ENCODE peak calls at places on chromosome 21, in five cellular contexts. One of them, this sample, is unnamed.

GRCh38 chr21:29649370-29649963 is 290.3 kb downstream of the GRIK1 start:
- DNase-seq in brain microvascular endothelial cell: no peak
- DNase-seq in mesothelial cell of epicardium: no peak
- DNase-seq in GM10248: no peak
- DNase-seq in astrocyte: no peak
- DNase-seq in this sample: no peak

GRCh38 chr21:46480466-46480865 is 21.8 kb downstream of the DIP2A start:
- DNase-seq in brain microvascular endothelial cell: no peak
- DNase-seq in astrocyte: no peak
- DNase-seq in GM10248: no peak
- DNase-seq in mesothelial cell of epicardium: no peak
- DNase-seq in this sample: no peak

GRCh38 chr21:30563630-30564029 is 2.5 kb upstream of the KRTAP19-7 start:
- DNase-seq in GM10248: no peak
- DNase-seq in astrocyte: no peak
- DNase-seq in brain microvascular endothelial cell: no peak
- DNase-seq in mesothelial cell of epicardium: no peak
- DNase-seq in this sample: no peak

GRCh38 chr21:35616090-35616489 is 444.2 kb downstream of the SETD4 start:
- DNase-seq in mesothelial cell of epicardium: no peak
- DNase-seq in astrocyte: peak
- DNase-seq in brain microvascular endothelial cell: peak
- DNase-seq in GM10248: no peak
- DNase-seq in this sample: no peak

GRCh38 chr21:29190920-29191319 is 60.5 kb downstream of the MAP3K7CL start:
- DNase-seq in astrocyte: no peak
- DNase-seq in mesothelial cell of epicardium: no peak
- DNase-seq in GM10248: no peak
- DNase-seq in brain microvascular endothelial cell: no peak
- DNase-seq in this sample: no peak

GRCh38 chr21:25925936-25926335 is 191.2 kb downstream of the GABPA start:
- DNase-seq in GM10248: no peak
- DNase-seq in astrocyte: peak
- DNase-seq in mesothelial cell of epicardium: no peak
- DNase-seq in brain microvascular endothelial cell: no peak
- DNase-seq in this sample: no peak

GRCh38 chr21:21137986-21138385 is 139.8 kb downstream of the NCAM2 start:
- DNase-seq in brain microvascular endothelial cell: peak
- DNase-seq in astrocyte: peak
- DNase-seq in GM10248: no peak
- DNase-seq in mesothelial cell of epicardium: no peak
- DNase-seq in this sample: no peak

GRCh38 chr21:34034369-34035014 is 38.9 kb upstream of the MRPS6 start:
- DNase-seq in astrocyte: no peak
- DNase-seq in brain microvascular endothelial cell: no peak
- DNase-seq in GM10248: no peak
- DNase-seq in mesothelial cell of epicardium: no peak
- DNase-seq in this sample: no peak

GRCh38 chr21:43333301-43334062 is 93.4 kb downstream of the SIK1 start:
- DNase-seq in astrocyte: peak
- DNase-seq in mesothelial cell of epicardium: peak
- DNase-seq in brain microvascular endothelial cell: peak
- DNase-seq in GM10248: no peak
- DNase-seq in this sample: peak

GRCh38 chr21:43315244-43316137 is 111.4 kb downstream of the SIK1 start:
- DNase-seq in mesothelial cell of epicardium: no peak
- DNase-seq in brain microvascular endothelial cell: no peak
- DNase-seq in GM10248: no peak
- DNase-seq in astrocyte: no peak
- DNase-seq in this sample: no peak

GRCh38 chr21:42291003-42291750 is 24.0 kb downstream of the TFF3 start:
- DNase-seq in brain microvascular endothelial cell: no peak
- DNase-seq in astrocyte: no peak
- DNase-seq in mesothelial cell of epicardium: no peak
- DNase-seq in GM10248: no peak
- DNase-seq in this sample: no peak

GRCh38 chr21:42295845-42296244 is 19.4 kb downstream of the TFF3 start:
- DNase-seq in mesothelial cell of epicardium: no peak
- DNase-seq in astrocyte: no peak
- DNase-seq in brain microvascular endothelial cell: no peak
- DNase-seq in GM10248: no peak
- DNase-seq in this sample: no peak

GRCh38 chr21:42294273-42294880 is 20.8 kb downstream of the TFF3 start:
- DNase-seq in mesothelial cell of epicardium: no peak
- DNase-seq in GM10248: no peak
- DNase-seq in brain microvascular endothelial cell: no peak
- DNase-seq in astrocyte: no peak
- DNase-seq in this sample: no peak

GRCh38 chr21:42291751-42292562 is 23.3 kb downstream of the TFF3 start:
- DNase-seq in brain microvascular endothelial cell: no peak
- DNase-seq in mesothelial cell of epicardium: no peak
- DNase-seq in GM10248: no peak
- DNase-seq in astrocyte: no peak
- DNase-seq in this sample: no peak

DNA sequence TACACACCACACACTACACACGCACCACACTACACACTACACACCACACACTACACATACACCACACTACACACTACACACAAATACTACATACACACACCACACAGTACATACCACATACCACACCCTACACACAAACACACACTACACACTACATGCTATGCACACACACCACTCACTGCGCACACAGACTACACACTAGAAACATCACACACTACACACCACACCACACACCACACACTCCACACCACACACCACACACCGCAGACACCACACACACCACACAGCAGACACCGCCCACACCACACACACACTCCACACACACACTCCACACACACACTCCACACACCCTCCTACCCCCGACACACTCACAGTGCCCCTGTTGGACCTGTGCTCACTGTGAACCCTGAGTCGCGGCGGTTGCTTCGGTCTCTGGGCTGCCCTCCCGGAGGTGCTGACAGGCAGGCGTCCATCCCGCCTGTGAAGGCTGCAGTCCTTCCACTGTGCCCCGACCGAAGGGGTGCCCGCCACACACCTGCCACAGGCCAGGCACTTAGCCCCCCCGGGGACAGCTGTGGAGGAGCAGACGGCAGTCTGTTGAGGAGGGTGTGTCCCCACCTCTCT is 21.4 kb downstream of the TFF3 start:
- DNase-seq in brain microvascular endothelial cell: no peak
- DNase-seq in GM10248: no peak
- DNase-seq in mesothelial cell of epicardium: no peak
- DNase-seq in astrocyte: no peak
- DNase-seq in this sample: no peak
- TF ChIP-seq CTCF in brain microvascular endothelial cell: no peak
- TF ChIP-seq CTCF in GM10248: no peak
- TF ChIP-seq CTCF in mesothelial cell of epicardium: no peak
- TF ChIP-seq CTCF in astrocyte: no peak
- TF ChIP-seq CTCF in this sample: no peak

DNA sequence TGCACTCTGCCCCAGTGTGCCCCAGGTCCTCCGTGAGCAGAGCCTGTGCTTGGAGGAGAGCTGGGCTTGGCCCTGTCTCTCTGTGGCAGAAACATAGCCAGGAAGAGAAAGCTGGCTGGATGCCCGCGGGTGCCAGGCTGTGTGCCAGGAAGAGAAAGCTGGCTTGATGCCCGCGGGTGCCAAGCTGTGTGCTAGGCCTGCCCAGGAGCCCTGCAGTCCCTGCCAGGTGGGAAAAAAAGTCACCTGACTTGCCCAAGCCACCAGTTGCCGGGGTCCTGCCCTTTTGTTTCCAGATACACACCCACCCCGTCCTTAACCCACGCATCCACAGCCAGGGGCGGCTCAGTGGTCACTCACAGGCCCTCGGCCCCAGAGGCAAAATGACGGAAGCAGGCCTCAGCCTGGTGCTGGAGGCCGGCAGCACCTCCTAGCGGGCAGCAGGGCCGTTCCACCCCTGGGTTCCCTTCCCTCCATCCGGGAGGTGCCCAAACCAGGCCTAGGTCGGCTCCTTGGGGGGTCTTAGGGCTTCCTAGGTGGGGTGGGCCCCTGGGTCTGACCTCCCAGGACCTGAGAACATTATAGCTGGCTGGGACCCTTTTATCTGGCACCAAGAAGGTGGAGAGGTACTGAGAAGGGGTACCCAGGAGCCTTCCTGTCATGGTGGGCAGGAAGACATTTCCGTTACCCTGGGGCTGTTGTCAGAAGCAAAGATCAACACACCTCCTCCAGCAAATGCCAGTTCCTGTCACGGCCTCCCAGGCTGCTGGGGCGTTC is 9.1 kb downstream of the ITGB2 start:
- DNase-seq in brain microvascular endothelial cell: no peak
- DNase-seq in mesothelial cell of epicardium: no peak
- DNase-seq in GM10248: no peak
- DNase-seq in astrocyte: no peak
- DNase-seq in this sample: peak
- TF ChIP-seq CTCF in brain microvascular endothelial cell: peak
- TF ChIP-seq CTCF in mesothelial cell of epicardium: no peak
- TF ChIP-seq CTCF in GM10248: peak
- TF ChIP-seq CTCF in astrocyte: no peak
- TF ChIP-seq CTCF in this sample: no peak

GRCh38 chr21:45270306-45270821 is 17.3 kb downstream of the POFUT2 start:
- DNase-seq in brain microvascular endothelial cell: no peak
- DNase-seq in GM10248: no peak
- DNase-seq in astrocyte: no peak
- DNase-seq in mesothelial cell of epicardium: no peak
- DNase-seq in this sample: no peak
- TF ChIP-seq CTCF in brain microvascular endothelial cell: peak
- TF ChIP-seq CTCF in GM10248: no peak
- TF ChIP-seq CTCF in astrocyte: peak
- TF ChIP-seq CTCF in mesothelial cell of epicardium: no peak
- TF ChIP-seq CTCF in this sample: no peak

GRCh38 chr21:36658926-36659325 is 40.0 kb upstream of the SIM2 start:
- DNase-seq in astrocyte: no peak
- DNase-seq in GM10248: no peak
- DNase-seq in mesothelial cell of epicardium: no peak
- DNase-seq in brain microvascular endothelial cell: no peak
- DNase-seq in this sample: no peak

GRCh38 chr21:36663033-36663855 is 35.7 kb upstream of the SIM2 start:
- DNase-seq in mesothelial cell of epicardium: no peak
- DNase-seq in GM10248: no peak
- DNase-seq in brain microvascular endothelial cell: no peak
- DNase-seq in astrocyte: no peak
- DNase-seq in this sample: no peak

GRCh38 chr21:36657999-36658398 is 40.9 kb upstream of the SIM2 start:
- DNase-seq in mesothelial cell of epicardium: no peak
- DNase-seq in GM10248: no peak
- DNase-seq in astrocyte: no peak
- DNase-seq in brain microvascular endothelial cell: no peak
- DNase-seq in this sample: no peak

GRCh38 chr21:36664678-36665022 is 34.3 kb upstream of the SIM2 start:
- DNase-seq in astrocyte: no peak
- DNase-seq in brain microvascular endothelial cell: no peak
- DNase-seq in GM10248: no peak
- DNase-seq in mesothelial cell of epicardium: no peak
- DNase-seq in this sample: no peak

GRCh38 chr21:36661511-36662309 is 37.2 kb upstream of the SIM2 start:
- DNase-seq in astrocyte: no peak
- DNase-seq in GM10248: no peak
- DNase-seq in mesothelial cell of epicardium: no peak
- DNase-seq in brain microvascular endothelial cell: peak
- DNase-seq in this sample: no peak
- TF ChIP-seq CTCF in astrocyte: peak
- TF ChIP-seq CTCF in GM10248: no peak
- TF ChIP-seq CTCF in mesothelial cell of epicardium: peak
- TF ChIP-seq CTCF in brain microvascular endothelial cell: peak
- TF ChIP-seq CTCF in this sample: no peak

DNA sequence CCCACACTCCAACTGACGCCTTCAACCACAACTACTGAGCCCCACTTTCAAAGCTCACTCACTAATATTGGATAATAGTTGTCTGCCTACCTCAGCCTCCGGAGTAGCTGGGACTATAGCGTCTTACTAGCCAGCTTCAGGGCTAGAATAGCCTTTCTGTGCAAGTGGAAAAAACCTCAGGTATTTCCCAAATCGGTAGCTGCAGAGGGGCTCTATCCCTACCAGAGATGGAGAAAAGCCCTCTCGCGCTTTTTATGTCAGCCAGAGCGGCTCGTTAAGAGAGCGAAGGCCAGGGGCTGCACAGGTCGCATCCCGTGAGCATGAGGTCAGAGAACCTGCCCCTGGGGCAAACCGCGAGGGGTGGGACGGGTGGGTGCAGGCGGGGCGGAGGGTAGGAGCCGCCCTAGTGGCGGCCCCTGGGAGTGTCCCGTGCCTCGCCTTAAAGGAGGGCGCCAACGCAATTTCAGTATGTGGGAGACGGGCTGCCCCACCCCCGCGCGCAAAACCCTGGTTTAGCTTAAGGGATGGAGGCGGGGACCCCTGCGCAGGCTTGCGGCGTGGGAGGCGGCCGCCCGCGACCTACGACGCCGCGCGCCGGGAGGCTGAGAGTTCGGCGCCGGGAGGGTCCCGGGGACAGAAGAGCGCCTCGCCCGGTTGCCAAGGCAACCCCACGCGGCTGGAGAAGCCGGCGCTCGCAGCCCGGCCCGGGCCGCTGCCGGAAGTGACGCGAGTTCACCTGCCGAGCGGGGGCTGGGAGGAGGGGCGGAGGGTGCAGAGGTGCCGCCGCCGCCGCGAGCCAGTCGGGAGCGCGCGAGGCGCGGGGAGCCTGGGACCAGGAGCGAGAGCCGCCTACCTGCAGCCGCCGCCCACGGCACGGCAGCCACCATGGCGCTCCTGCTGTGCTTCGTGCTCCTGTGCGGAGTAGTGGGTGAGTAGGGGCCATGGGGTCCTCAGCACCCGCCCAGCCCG is at the start of gene CXADR:
- DNase-seq in mesothelial cell of epicardium: peak
- DNase-seq in astrocyte: peak
- DNase-seq in GM10248: peak
- DNase-seq in brain microvascular endothelial cell: no peak
- DNase-seq in this sample: no peak
- TF ChIP-seq CTCF in mesothelial cell of epicardium: peak
- TF ChIP-seq CTCF in astrocyte: no peak
- TF ChIP-seq CTCF in GM10248: peak
- TF ChIP-seq CTCF in brain microvascular endothelial cell: peak
- TF ChIP-seq CTCF in this sample: no peak

GRCh38 chr21:38280446-38280845 is 23.7 kb downstream of the KCNJ15 start:
- DNase-seq in mesothelial cell of epicardium: no peak
- DNase-seq in brain microvascular endothelial cell: no peak
- DNase-seq in GM10248: no peak
- DNase-seq in astrocyte: peak
- DNase-seq in this sample: no peak
- TF ChIP-seq CTCF in mesothelial cell of epicardium: no peak
- TF ChIP-seq CTCF in brain microvascular endothelial cell: no peak
- TF ChIP-seq CTCF in GM10248: no peak
- TF ChIP-seq CTCF in astrocyte: no peak
- TF ChIP-seq CTCF in this sample: no peak

DNA sequence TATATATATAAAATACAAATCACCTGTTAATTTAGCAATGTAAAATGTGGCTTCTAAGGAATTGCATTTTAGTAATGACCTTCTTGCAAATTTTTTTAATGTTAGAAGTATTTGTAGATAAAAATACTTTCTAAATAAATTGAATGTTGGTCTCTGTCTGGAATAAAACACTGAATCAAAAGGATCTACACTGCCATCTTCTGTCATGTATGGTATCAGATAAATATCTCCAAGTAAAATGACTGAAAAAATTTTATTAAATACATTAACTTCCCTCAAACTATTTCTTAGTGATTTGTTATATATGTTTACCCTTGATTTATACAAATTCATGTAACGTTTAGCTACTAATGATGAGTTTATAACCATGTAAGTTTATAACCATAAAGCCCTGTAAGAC is 2029.3 kb downstream of the MRPL39 start:
- DNase-seq in GM10248: no peak
- DNase-seq in astrocyte: no peak
- DNase-seq in mesothelial cell of epicardium: no peak
- DNase-seq in brain microvascular endothelial cell: no peak
- DNase-seq in this sample: no peak
- TF ChIP-seq CTCF in GM10248: no peak
- TF ChIP-seq CTCF in astrocyte: no peak
- TF ChIP-seq CTCF in mesothelial cell of epicardium: no peak
- TF ChIP-seq CTCF in brain microvascular endothelial cell: no peak
- TF ChIP-seq CTCF in this sample: no peak

GRCh38 chr21:32359719-32360260 is 33.0 kb downstream of the URB1 start:
- DNase-seq in brain microvascular endothelial cell: no peak
- DNase-seq in mesothelial cell of epicardium: no peak
- DNase-seq in GM10248: no peak
- DNase-seq in astrocyte: no peak
- DNase-seq in this sample: no peak
- TF ChIP-seq CTCF in brain microvascular endothelial cell: peak
- TF ChIP-seq CTCF in mesothelial cell of epicardium: no peak
- TF ChIP-seq CTCF in GM10248: no peak
- TF ChIP-seq CTCF in astrocyte: peak
- TF ChIP-seq CTCF in this sample: no peak

This sample was measured in omental fat pad.